ENCODE peak calls at places on chromosomes 7 and 10, in nine cellular contexts. C is foreskin melanocyte, M is Karpas-422, A is Right ventricle myocardium superior, Z is ELR, O is hippocampal formation, V is psoas muscle, D is A172, R is iPS DF 19.7. B is an unnamed sample.
A peak's percentile ranks its signal among the peaks of the same experiment; 100 is the strongest.

GRCh38 chr10:49817845-49818244 is 55.7 kb upstream of the OGDHL start:
- DNase-seq in C (no peak), M (no peak), A (no peak), Z (no peak), O (no peak), V (no peak), D (no peak), R (no peak), B (no peak)

GRCh38 chr10:108352771-108353170 is 1188.3 kb upstream of the SORCS1 start:
- DNase-seq in C (no peak), M (no peak), A (no peak), Z (no peak), O (no peak), V (no peak), D (peak; percentile 11), R (no peak), B (no peak)

GRCh38 chr10:112209534-112210200 is 26.1 kb upstream of the GPAM start:
- DNase-seq in C (no peak), M (peak; percentile 91), A (no peak), Z (peak; percentile 57), O (no peak), V (no peak), D (no peak), R (no peak), B (no peak)

GRCh38 chr7:158861936-158862704 is 5.8 kb downstream of the DYNC2I1 start:
- DNase-seq in C (no peak), M (no peak), A (no peak), Z (no peak), O (no peak), V (no peak), D (no peak), R (no peak), B (no peak)

GRCh38 chr10:118951218-118951617 is 78.3 kb upstream of the NANOS1 start:
- DNase-seq in C (no peak), M (no peak), A (no peak), Z (no peak), O (no peak), V (no peak), D (no peak), R (no peak), B (no peak)

GRCh38 chr7:22853674-22854157 is 31.1 kb upstream of the TOMM7 start:
- DNase-seq in C (no peak), M (peak; percentile 77), A (no peak), Z (peak; percentile 54), O (no peak), V (no peak), D (peak; percentile 33), R (no peak), B (no peak)

GRCh38 chr10:17229016-17229716 is 1.1 kb downstream of the VIM start:
- DNase-seq in C (peak; percentile 80), M (no peak), A (peak; percentile 95), Z (peak; percentile 93), O (peak; percentile 38), V (peak; percentile 94), D (peak; percentile 86), R (no peak), B (no peak)

GRCh38 chr10:103980246-103980906 is 13.4 kb downstream of the SLK start:
- DNase-seq in C (no peak), M (no peak), A (no peak), Z (peak; percentile 66), O (no peak), V (no peak), D (no peak), R (no peak), B (no peak)

GRCh38 chr10:77744249-77744648 is 106.6 kb upstream of the KCNMA1 start:
- DNase-seq in C (no peak), M (no peak), A (no peak), Z (peak; percentile 67), O (no peak), V (no peak), D (no peak), R (no peak), B (no peak)

GRCh38 chr10:18400911-18401260 is 250.5 kb downstream of the NSUN6 start:
- DNase-seq in C (no peak), M (no peak), A (no peak), Z (no peak), O (no peak), V (no peak), D (no peak), R (no peak), B (no peak)

GRCh38 chr10:43250925-43251663 is 15.8 kb downstream of the RASGEF1A start:
- DNase-seq in C (no peak), M (no peak), A (peak; percentile 29), Z (no peak), O (no peak), V (peak; percentile 34), D (no peak), R (no peak), B (peak; percentile 88)

GRCh38 chr10:62632071-62632809 is 172.3 kb upstream of the ADO start:
- DNase-seq in C (no peak), M (peak; percentile 76), A (peak; percentile 64), Z (no peak), O (no peak), V (no peak), D (peak; percentile 38), R (no peak), B (no peak)

GRCh38 chr10:100996678-100997363 is 2.8 kb upstream of the LZTS2 start:
- DNase-seq in C (no peak), M (peak; percentile 78), A (no peak), Z (peak; percentile 42), O (no peak), V (no peak), D (no peak), R (no peak), B (no peak)

GRCh38 chr10:25159591-25159990 is 15.2 kb upstream of the GPR158 start:
- DNase-seq in C (no peak), M (no peak), A (no peak), Z (no peak), O (no peak), V (no peak), D (no peak), R (no peak), B (no peak)

GRCh38 chr10:35643151-35643975 is 1.3 kb upstream of the FZD8 start:
- DNase-seq in C (no peak), M (no peak), A (peak; percentile 90), Z (peak; percentile 60), O (peak; percentile 55), V (peak; percentile 84), D (no peak), R (no peak), B (no peak)

GRCh38 chr7:146116452-146117219 is at the start of gene CNTNAP2:
- DNase-seq in C (peak; percentile 25), M (no peak), A (peak; percentile 52), Z (no peak), O (peak; percentile 37), V (no peak), D (no peak), R (peak; percentile 28), B (no peak)

GRCh38 chr7:39622609-39623311 is 612 bp upstream of the RALA start:
- DNase-seq in C (no peak), M (no peak), A (no peak), Z (no peak), O (peak; percentile 47), V (no peak), D (no peak), R (no peak), B (no peak)

GRCh38 chr7:27642271-27642670 is 20.4 kb downstream of the HIBADH start:
- DNase-seq in C (no peak), M (no peak), A (no peak), Z (no peak), O (no peak), V (no peak), D (no peak), R (no peak), B (no peak)

GRCh38 chr7:148218603-148219002 is 372.0 kb upstream of the C7orf33 start:
- DNase-seq in C (no peak), M (no peak), A (no peak), Z (no peak), O (no peak), V (no peak), D (no peak), R (no peak), B (no peak)

GRCh38 chr10:119296703-119297102 is 89.3 kb downstream of the GRK5 start:
- DNase-seq in C (no peak), M (no peak), A (peak; percentile 83), Z (no peak), O (no peak), V (peak; percentile 85), D (peak; percentile 57), R (no peak), B (no peak)

GRCh38 chr7:44977304-44977858 is 1.4 kb downstream of the MYO1G start:
- DNase-seq in C (no peak), M (peak; percentile 65), A (no peak), Z (peak; percentile 70), O (no peak), V (no peak), D (peak; percentile 87), R (no peak), B (peak; percentile 91)

GRCh38 chr7:131284702-131285419 is 42.8 kb upstream of the MKLN1 start:
- DNase-seq in C (no peak), M (no peak), A (peak; percentile 69), Z (no peak), O (peak; percentile 24), V (peak; percentile 82), D (no peak), R (no peak), B (no peak)

GRCh38 chr10:7523656-7524055 is 112.8 kb upstream of the SFMBT2 start:
- DNase-seq in C (no peak), M (no peak), A (no peak), Z (no peak), O (no peak), V (no peak), D (no peak), R (no peak), B (no peak)

GRCh38 chr10:105063796-105064195 is 422.7 kb downstream of the SORCS3 start:
- DNase-seq in C (peak; percentile 6), M (peak; percentile 81), A (peak; percentile 37), Z (peak; percentile 4), O (no peak), V (no peak), D (peak; percentile 27), R (peak; percentile 40), B (no peak)

GRCh38 chr7:67725437-67725836 is 728.8 kb downstream of the TYW1 start:
- DNase-seq in C (no peak), M (no peak), A (no peak), Z (no peak), O (no peak), V (no peak), D (no peak), R (no peak), B (no peak)

GRCh38 chr7:82362129-82362528 is 81.4 kb downstream of the CACNA2D1 start:
- DNase-seq in C (peak; percentile 12), M (no peak), A (no peak), Z (peak; percentile 72), O (no peak), V (no peak), D (no peak), R (no peak), B (no peak)

GRCh38 chr7:151575471-151575870 is 55.8 kb upstream of the RHEB start:
- DNase-seq in C (no peak), M (no peak), A (no peak), Z (no peak), O (no peak), V (no peak), D (no peak), R (no peak), B (no peak)

GRCh38 chr7:47759056-47759706 is 177.3 kb upstream of the TNS3 start:
- DNase-seq in C (no peak), M (peak; percentile 76), A (no peak), Z (peak; percentile 57), O (no peak), V (no peak), D (no peak), R (no peak), B (no peak)

GRCh38 chr7:92584953-92585352 is 5.2 kb downstream of the FAM133B start:
- DNase-seq in C (no peak), M (no peak), A (no peak), Z (no peak), O (no peak), V (no peak), D (peak; percentile 46), R (no peak), B (no peak)

GRCh38 chr7:27992092-27992491 is 188.5 kb downstream of the JAZF1 start:
- DNase-seq in C (peak; percentile 87), M (no peak), A (no peak), Z (no peak), O (no peak), V (no peak), D (no peak), R (no peak), B (no peak)

GRCh38 chr7:151310578-151310977 is 31.0 kb upstream of the NUB1 start:
- DNase-seq in C (no peak), M (peak; percentile 61), A (no peak), Z (peak; percentile 49), O (no peak), V (no peak), D (no peak), R (no peak), B (no peak)

B was measured in vagina.